ENCODE peak calls at places on chromosomes 5 and 9, in seven cellular contexts. G, R, D, C, I, T and Y are unnamed samples.
A peak's percentile ranks its signal among the peaks of the same experiment; 100 is the strongest.

GRCh38 chr5:658103-658502 is 35.0 kb downstream of the TPPP start:
- DNase-seq in G (no peak), R (peak; percentile 70), D (no peak), C (no peak), I (no peak), T (peak; percentile 51), Y (no peak)

GRCh38 chr5:132064738-132065331 is 4.4 kb downstream of the IL3 start:
- DNase-seq in G (peak; percentile 86), R (peak; percentile 87), D (peak; percentile 61), C (peak; percentile 81), I (peak; percentile 85), T (peak; percentile 78), Y (peak; percentile 56)

GRCh38 chr9:108551030-108551964 is 304.5 kb downstream of the ACTL7B start:
- DNase-seq in G (no peak), R (no peak), D (peak; percentile 61), C (peak; percentile 96), I (no peak), T (peak; percentile 91), Y (no peak)

GRCh38 chr5:66494437-66494836 is 101.8 kb upstream of the MAST4 start:
- DNase-seq in G (no peak), R (no peak), D (no peak), C (no peak), I (no peak), T (no peak), Y (no peak)

GRCh38 chr5:33969572-33970452 is 14.7 kb downstream of the SLC45A2 start:
- DNase-seq in G (no peak), R (no peak), D (peak; percentile 43), C (peak; percentile 34), I (peak; percentile 49), T (peak; percentile 49), Y (no peak)

GRCh38 chr9:132406554-132407122 is at the start of gene TTF1:
- DNase-seq in G (peak; percentile 94), R (peak; percentile 97), D (peak; percentile 93), C (peak; percentile 98), I (peak; percentile 90), T (peak; percentile 80), Y (peak; percentile 90)

GRCh38 chr9:36855443-36856315 is 178.4 kb downstream of the PAX5 start:
- DNase-seq in G (peak; percentile 37), R (no peak), D (no peak), C (no peak), I (no peak), T (no peak), Y (no peak)

GRCh38 chr5:177588413-177588909 is 3.5 kb upstream of the TMED9 start:
- DNase-seq in G (no peak), R (peak; percentile 42), D (no peak), C (no peak), I (no peak), T (no peak), Y (no peak)

GRCh38 chr5:3010301-3010952 is 258.9 kb upstream of the IRX2 start:
- DNase-seq in G (no peak), R (no peak), D (no peak), C (peak; percentile 66), I (peak; percentile 5), T (no peak), Y (no peak)

GRCh38 chr5:170603578-170604565 is 100.1 kb downstream of the KCNIP1 start:
- DNase-seq in G (peak; percentile 80), R (no peak), D (peak; percentile 73), C (peak; percentile 87), I (no peak), T (peak; percentile 37), Y (peak; percentile 34)

GRCh38 chr5:2754621-2755370 is 3.3 kb upstream of the IRX2 start:
- DNase-seq in G (no peak), R (no peak), D (no peak), C (no peak), I (no peak), T (no peak), Y (no peak)

GRCh38 chr9:71096431-71097108 is 24.9 kb downstream of the TRPM3 start:
- DNase-seq in G (no peak), R (no peak), D (peak; percentile 27), C (no peak), I (peak; percentile 57), T (no peak), Y (no peak)

GRCh38 chr9:92592946-92593860 is 57.4 kb upstream of the ECM2 start:
- DNase-seq in G (no peak), R (no peak), D (no peak), C (no peak), I (no peak), T (no peak), Y (no peak)

DNA sequence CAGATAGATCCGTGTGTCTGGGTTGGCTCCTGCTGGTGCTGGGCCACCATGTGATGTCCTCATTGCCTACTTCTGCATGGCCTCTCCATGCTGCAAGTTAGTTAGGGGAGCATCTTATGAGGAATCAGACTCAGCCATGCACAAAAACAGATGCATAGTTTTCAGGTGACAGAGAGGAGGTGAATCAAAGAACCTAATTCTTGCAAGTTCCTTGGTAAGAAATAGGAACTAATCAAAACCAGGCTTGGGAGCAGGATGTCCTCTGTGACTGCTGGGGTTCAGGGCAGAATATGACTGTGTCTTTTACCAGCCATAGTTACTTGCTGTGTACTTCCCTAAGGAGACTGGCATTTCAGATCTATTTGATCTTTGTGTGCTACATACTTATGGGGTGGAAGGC is 61.6 kb downstream of the C9orf152 start:
- DNase-seq in G (no peak), R (no peak), D (no peak), C (no peak), I (no peak), T (no peak), Y (no peak)
- TF ChIP-seq CTCF in G (no peak), R (no peak), D (no peak), C (no peak), I (no peak), T (no peak), Y (no peak)

GRCh38 chr5:40165789-40166728 is 513.7 kb upstream of the PTGER4 start:
- DNase-seq in G (no peak), R (no peak), D (no peak), C (no peak), I (no peak), T (peak; percentile 7), Y (no peak)
- TF ChIP-seq CTCF in G (no peak), R (no peak), D (no peak), C (no peak), I (no peak), T (peak; percentile 30), Y (peak; percentile 37)

GRCh38 chr9:10048994-10049393 is 563.8 kb downstream of the PTPRD start:
- DNase-seq in G (no peak), R (no peak), D (no peak), C (no peak), I (no peak), T (no peak), Y (no peak)

GRCh38 chr9:10050016-10050415 is 562.8 kb downstream of the PTPRD start:
- DNase-seq in G (no peak), R (no peak), D (no peak), C (peak; percentile 2), I (no peak), T (peak; percentile 16), Y (no peak)

GRCh38 chr9:10045598-10045997 is 567.2 kb downstream of the PTPRD start:
- DNase-seq in G (no peak), R (no peak), D (no peak), C (no peak), I (no peak), T (no peak), Y (no peak)
- TF ChIP-seq CTCF in G (no peak), R (no peak), D (no peak), C (peak; percentile 71), I (no peak), T (peak; percentile 42), Y (peak; percentile 64)

GRCh38 chr9:134318941-134319305 is 7.3 kb upstream of the RXRA start:
- DNase-seq in G (no peak), R (peak; percentile 56), D (no peak), C (no peak), I (peak; percentile 43), T (no peak), Y (peak; percentile 5)

GRCh38 chr9:134318481-134318891 is 7.8 kb upstream of the RXRA start:
- DNase-seq in G (no peak), R (peak; percentile 57), D (no peak), C (no peak), I (peak; percentile 39), T (no peak), Y (peak; percentile 11)

GRCh38 chr9:134319306-134320194 is 6.7 kb upstream of the RXRA start:
- DNase-seq in G (no peak), R (peak; percentile 63), D (no peak), C (no peak), I (peak; percentile 51), T (no peak), Y (peak; percentile 11)

GRCh38 chr9:134316444-134317160 is 9.7 kb upstream of the RXRA start:
- DNase-seq in G (peak; percentile 62), R (peak; percentile 74), D (peak; percentile 41), C (no peak), I (peak; percentile 59), T (no peak), Y (peak; percentile 61)

GRCh38 chr9:134317431-134318414 is 8.5 kb upstream of the RXRA start:
- DNase-seq in G (no peak), R (peak; percentile 62), D (no peak), C (no peak), I (peak; percentile 45), T (no peak), Y (peak; percentile 11)
- TF ChIP-seq CTCF in G (no peak), R (no peak), D (no peak), C (no peak), I (no peak), T (no peak), Y (no peak)

DNA sequence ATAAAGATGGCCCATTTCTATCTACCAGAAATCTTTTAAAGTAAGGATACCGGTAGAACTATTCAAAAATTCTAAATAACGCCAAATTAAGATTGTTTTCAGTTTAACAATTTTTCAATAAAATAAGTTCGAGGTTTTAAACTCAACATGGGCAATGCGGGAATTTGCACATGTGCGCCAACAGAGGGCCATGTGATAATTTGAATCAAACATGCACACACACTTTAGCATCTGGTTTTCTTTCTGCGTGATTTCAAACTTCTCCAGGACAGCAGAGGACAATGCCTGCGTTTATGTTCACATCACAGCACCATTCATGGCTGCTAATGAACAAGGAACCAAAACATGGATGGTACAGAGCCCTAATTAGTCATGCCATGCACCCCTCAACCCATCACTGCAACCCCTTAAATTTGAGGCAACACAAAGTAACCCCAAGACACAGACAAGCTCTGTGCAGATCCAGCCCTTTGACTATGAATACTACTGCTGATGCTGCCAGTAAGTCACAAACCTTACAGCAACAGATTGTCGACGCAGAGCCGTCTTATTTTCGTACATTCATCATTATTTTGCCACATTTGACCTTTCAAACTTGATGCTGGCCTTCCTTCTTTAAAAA is 2.8 kb downstream of the SHC3 start:
- DNase-seq in G (peak; percentile 43), R (no peak), D (no peak), C (no peak), I (no peak), T (no peak), Y (no peak)
- TF ChIP-seq CTCF in G (peak; percentile 58), R (no peak), D (no peak), C (no peak), I (no peak), T (peak; percentile 43), Y (no peak)

DNA sequence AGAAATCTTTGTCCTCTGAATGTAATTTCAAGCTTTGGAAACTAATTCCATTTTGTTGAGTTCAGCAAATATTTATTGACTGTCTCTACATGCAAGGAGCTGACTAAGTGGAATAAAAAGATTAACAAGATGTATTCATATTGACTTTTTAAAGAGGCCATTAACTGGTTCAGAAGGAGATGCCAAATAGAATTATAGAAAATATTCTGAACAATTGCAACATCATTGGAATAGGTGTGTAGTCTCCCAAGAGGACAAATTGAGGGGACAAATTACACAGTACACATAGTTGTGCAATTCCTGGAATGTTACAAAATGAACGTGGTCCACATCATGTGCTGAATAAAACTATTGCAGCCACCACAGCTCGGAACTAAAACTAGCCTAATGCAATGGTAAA is 224.2 kb downstream of the NPR3 start:
- DNase-seq in G (no peak), R (no peak), D (no peak), C (no peak), I (no peak), T (no peak), Y (no peak)
- TF ChIP-seq CTCF in G (no peak), R (no peak), D (no peak), C (no peak), I (no peak), T (no peak), Y (no peak)